ENCODE peak calls at places on chromosomes 1 and 21, in eight cellular contexts. T is fibroblast of pulmonary artery; Z is effector memory CD4-positive, alpha-beta T cell; C is psoas muscle; P is BE2C; W is Karpas-422; J is fibroblast of lung; F is colonic mucosa. U is an unnamed sample.

GRCh38 chr1:198669023-198669698 is 30.3 kb downstream of the PTPRC start:
- DNase-seq in J (peak; percentile 98), W (peak; percentile 64), C (no peak), P (no peak), Z (no peak), F (no peak), T (peak; percentile 90), U (peak; percentile 58)

GRCh38 chr1:234825498-234826176 is 215.7 kb upstream of the IRF2BP2 start:
- DNase-seq in P (no peak), Z (no peak), W (no peak), T (no peak), J (no peak), C (no peak), F (no peak), U (no peak)

GRCh38 chr21:14901482-14901958 is 163.3 kb downstream of the NRIP1 start:
- DNase-seq in F (no peak), J (peak; percentile 99), T (no peak), Z (no peak), W (no peak), P (no peak), C (no peak), U (peak; percentile 60)

GRCh38 chr1:236142358-236143103 is at the start of gene GPR137B:
- DNase-seq in C (peak; percentile 51), F (peak; percentile 67), J (peak; percentile 59), T (peak; percentile 49), Z (peak; percentile 24), W (peak; percentile 85), P (no peak), U (no peak)

GRCh38 chr21:32921632-32922230 is 104.0 kb upstream of the OLIG2 start:
- DNase-seq in W (peak; percentile 75), C (peak; percentile 16), P (peak; percentile 59), T (no peak), J (no peak), Z (peak; percentile 15), F (peak; percentile 44), U (no peak)

GRCh38 chr1:190663962-190664361 is 186.3 kb upstream of the BRINP3 start:
- DNase-seq in P (no peak), W (no peak), C (no peak), Z (no peak), J (no peak), T (no peak), F (no peak), U (no peak)

GRCh38 chr1:6490181-6491075 is 1.0 kb downstream of the PLEKHG5 start:
- DNase-seq in F (peak; percentile 84), Z (peak; percentile 20), C (peak; percentile 54), W (peak; percentile 71), T (peak; percentile 76), J (peak; percentile 81), P (peak; percentile 70), U (no peak)

GRCh38 chr1:82465024-82465423 is 664.3 kb downstream of the ADGRL2 start:
- DNase-seq in P (no peak), J (no peak), T (no peak), W (no peak), F (no peak), C (no peak), Z (no peak), U (no peak)

GRCh38 chr21:41564871-41565281 is 56.9 kb upstream of the TMPRSS2 start:
- DNase-seq in C (no peak), W (no peak), Z (no peak), P (no peak), J (peak; percentile 63), T (peak; percentile 76), F (peak; percentile 86), U (peak; percentile 20)

GRCh38 chr1:237228421-237228820 is 186.4 kb downstream of the RYR2 start:
- DNase-seq in W (no peak), F (no peak), C (no peak), P (no peak), Z (no peak), J (no peak), T (no peak), U (no peak)

GRCh38 chr1:193569696-193570269 is 383.4 kb upstream of the B3GALT2 start:
- DNase-seq in P (no peak), J (peak; percentile 93), Z (no peak), C (no peak), W (no peak), F (no peak), T (peak; percentile 74), U (peak; percentile 73)

GRCh38 chr21:42063206-42063577 is 7.9 kb upstream of the UMODL1 start:
- DNase-seq in F (peak; percentile 54), P (no peak), W (peak; percentile 73), Z (no peak), C (no peak), J (no peak), T (no peak), U (no peak)

GRCh38 chr1:54053745-54054437 is 483 bp downstream of the TCEANC2 start:
- DNase-seq in Z (peak; percentile 5), T (peak; percentile 24), F (no peak), C (no peak), J (no peak), P (no peak), W (peak; percentile 76), U (no peak)

GRCh38 chr1:121516279-121516967 is 331.6 kb downstream of the SRGAP2C start:
- DNase-seq in T (no peak), W (peak; percentile 86), J (no peak), F (peak; percentile 18), Z (peak; percentile 18), P (no peak), C (peak; percentile 21), U (no peak)

GRCh38 chr1:167722152-167722869 is 529 bp downstream of the MPZL1 start:
- DNase-seq in Z (peak; percentile 18), J (peak; percentile 49), P (no peak), F (peak; percentile 67), W (peak; percentile 57), C (peak; percentile 47), T (peak; percentile 22), U (no peak)

GRCh38 chr1:107862064-107862463 is 102.9 kb downstream of the VAV3 start:
- DNase-seq in P (no peak), Z (no peak), C (no peak), T (peak; percentile 57), J (no peak), W (peak; percentile 58), F (no peak), U (no peak)

GRCh38 chr1:154181944-154182341 is 10.0 kb downstream of the TPM3 start:
- DNase-seq in Z (no peak), F (no peak), P (no peak), J (no peak), T (no peak), C (no peak), W (no peak), U (no peak)

GRCh38 chr1:228323401-228323800 is 83.2 kb downstream of the TRIM11 start:
- DNase-seq in T (no peak), C (no peak), J (no peak), P (no peak), F (no peak), W (no peak), Z (no peak), U (no peak)

GRCh38 chr1:63653971-63654370 is 60.8 kb downstream of the PGM1 start:
- DNase-seq in W (no peak), T (no peak), J (no peak), P (no peak), Z (no peak), F (no peak), C (no peak), U (no peak)

GRCh38 chr1:208083016-208083714 is 161.0 kb downstream of the PLXNA2 start:
- DNase-seq in C (no peak), W (no peak), P (peak; percentile 54), J (no peak), T (no peak), Z (no peak), F (no peak), U (no peak)

GRCh38 chr1:32886012-32886827 is at the start of gene HPCA:
- DNase-seq in T (peak; percentile 58), P (no peak), Z (no peak), F (peak; percentile 60), C (peak; percentile 55), J (peak; percentile 49), W (peak; percentile 83), U (no peak)

DNA sequence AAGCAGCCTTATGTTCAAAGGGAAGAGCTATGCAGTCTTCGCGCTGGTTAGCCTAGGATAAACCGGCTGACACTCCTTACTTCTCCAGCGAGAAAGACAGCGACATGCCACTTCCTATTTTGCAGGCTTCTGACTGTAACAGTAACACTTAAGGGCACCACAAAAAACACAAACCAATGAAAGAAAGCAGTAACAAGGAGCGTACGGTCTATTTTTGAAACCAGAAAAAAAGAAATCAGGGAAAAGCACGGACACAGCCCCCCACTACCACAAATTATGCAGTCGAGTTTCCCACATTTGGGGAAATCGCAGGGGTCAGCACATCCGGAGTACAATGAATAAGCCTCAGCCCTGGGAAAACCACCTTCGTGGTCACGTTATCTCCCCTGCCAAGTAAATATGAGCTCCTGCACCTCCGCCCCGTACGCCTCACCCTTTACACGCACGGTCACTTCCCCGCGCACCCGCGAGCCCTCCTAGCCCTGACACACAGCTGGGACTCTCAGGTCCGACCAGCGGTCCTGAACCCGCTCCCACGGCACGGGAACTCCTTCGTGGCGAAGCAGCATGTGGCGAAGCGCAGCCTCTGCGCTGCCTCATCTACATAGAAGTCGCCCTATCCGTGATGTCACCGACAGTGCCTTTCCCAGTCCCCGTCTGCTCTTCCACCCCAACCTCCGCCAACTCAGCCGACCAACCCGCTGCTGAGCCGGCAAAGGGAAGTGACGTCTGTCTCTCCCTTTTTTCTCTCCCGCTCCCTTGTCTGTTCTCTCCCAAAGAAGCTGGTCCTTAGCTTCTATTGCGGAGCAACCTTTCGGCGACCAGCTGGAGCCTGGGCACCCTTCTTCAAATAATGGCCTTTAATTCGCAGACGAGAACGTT is 40.9 kb upstream of the PPIAL4F start:
- DNase-seq in F (peak; percentile 59), J (peak; percentile 95), W (peak; percentile 91), C (peak; percentile 80), Z (peak; percentile 65), P (peak; percentile 93), T (peak; percentile 95), U (peak; percentile 91)
- H3K4me3 ChIP-seq in F (peak overlapping the region; percentile 26), J (peak overlapping the region; percentile 17), W (peak overlapping the region; percentile 61), C (peak overlapping the region; percentile 64), Z (peak overlapping the region; percentile 43), P (peak overlapping the region; percentile 61), T (peak overlapping the region; percentile 54), U (peak overlapping the region; percentile 41)

DNA sequence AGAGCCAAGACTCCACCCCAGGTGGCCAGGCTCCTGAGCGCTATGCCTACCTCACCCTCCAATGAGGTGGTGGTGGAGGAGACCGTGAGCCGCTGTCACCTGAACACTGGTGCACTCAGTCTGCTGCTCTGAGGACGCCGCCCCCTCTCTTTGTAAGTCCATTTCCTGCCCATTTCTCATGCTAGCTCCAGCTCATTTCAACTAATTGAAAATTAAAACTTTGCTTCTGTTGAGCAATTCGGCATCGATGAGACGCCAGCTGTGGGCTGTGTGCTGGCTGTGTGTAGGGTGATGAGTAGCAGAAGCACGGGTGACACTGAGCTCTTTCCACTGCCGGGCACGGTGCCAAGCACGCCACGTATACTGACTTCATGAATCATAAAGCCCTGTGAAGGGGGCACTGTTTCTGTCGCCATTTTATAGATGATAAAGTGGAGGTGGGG is 11.2 kb downstream of the TNFRSF1B start:
- DNase-seq in J (peak; percentile 83), T (peak; percentile 92), F (peak; percentile 61), W (no peak), P (peak; percentile 50), Z (peak; percentile 83), C (peak; percentile 78), U (peak; percentile 87)
- H3K4me3 ChIP-seq in J (no peak overlapping the region), T (no peak overlapping the region), F (no peak overlapping the region), W (no peak overlapping the region), P (peak overlapping the region; percentile 8), Z (peak overlapping the region; percentile 44), C (no peak overlapping the region), U (no peak overlapping the region)

GRCh38 chr1:246788895-246789338 is 64.7 kb downstream of the SCCPDH start:
- DNase-seq in T (peak; percentile 24), W (no peak), C (no peak), J (peak; percentile 32), P (no peak), Z (no peak), F (no peak), U (no peak)
- H3K4me3 ChIP-seq in T (no peak overlapping the region), W (no peak overlapping the region), C (peak overlapping the region; percentile 52), J (no peak overlapping the region), P (no peak overlapping the region), Z (no peak overlapping the region), F (peak overlapping the region; percentile 25), U (peak overlapping the region; percentile 30)

GRCh38 chr1:224647449-224647848 is 31.3 kb downstream of the CNIH3 start:
- DNase-seq in W (no peak), C (no peak), J (no peak), Z (no peak), F (no peak), T (no peak), P (no peak), U (no peak)
- H3K4me3 ChIP-seq in W (no peak overlapping the region), C (no peak overlapping the region), J (no peak overlapping the region), Z (no peak overlapping the region), F (no peak overlapping the region), T (no peak overlapping the region), P (no peak overlapping the region), U (no peak overlapping the region)